ENCODE peak calls at places on chromosomes 11 and 22, in eight cellular contexts. F is stimulated activated CD8-positive, alpha-beta memory T cell treated with anti-CD3 and anti-CD28 coated beads, Interleukin-4, amount 100 ng/mL, for 1 hour; D is Karpas-422; V is suprapubic skin; C is pulmonary artery endothelial cell; G is stimulated activated CD4-positive, alpha-beta T cell treated with anti-CD3 and anti-CD28 coated beads, Interleukin-12 subunit alpha, Interleukin-12 subunit beta, amount 100 ng/mL, for 48 hours; X is AG09309; P is EH. W is an unnamed sample.

GRCh38 chr22:39175127-39176066 is 22.9 kb upstream of the CBX7 start:
- DNase-seq in F (no peak), D (no peak), V (no peak), G (no peak), P (peak), C (no peak), X (no peak), W (no peak)

GRCh38 chr22:23053051-23053707 is 17.1 kb upstream of the GNAZ start:
- DNase-seq in F (no peak), G (no peak), X (no peak), C (no peak), D (no peak), V (no peak), P (no peak), W (no peak)

GRCh38 chr11:101003468-101003867 is 126.1 kb downstream of the PGR start:
- DNase-seq in X (no peak), V (no peak), G (no peak), P (no peak), F (no peak), D (peak), C (no peak), W (no peak)

GRCh38 chr11:11987503-11988022 is 20.9 kb downstream of the DKK3 start:
- DNase-seq in F (no peak), P (peak), V (no peak), C (no peak), D (peak), G (no peak), X (no peak), W (no peak)

GRCh38 chr11:13238879-13239514 is 38.6 kb upstream of the BMAL1 start:
- DNase-seq in V (peak), D (peak), G (no peak), C (no peak), X (no peak), F (peak), P (peak), W (peak)

GRCh38 chr11:6616596-6617250 is 2.5 kb downstream of the TPP1 start:
- DNase-seq in P (no peak), V (no peak), C (no peak), F (no peak), X (no peak), D (no peak), G (no peak), W (no peak)

GRCh38 chr11:12399355-12399754 is 22.0 kb downstream of the PARVA start:
- DNase-seq in V (no peak), X (no peak), P (no peak), C (no peak), G (no peak), D (no peak), F (no peak), W (no peak)

GRCh38 chr11:99098751-99099150 is 78.0 kb downstream of the CNTN5 start:
- DNase-seq in V (no peak), F (no peak), D (no peak), X (no peak), P (no peak), G (no peak), C (no peak), W (no peak)

GRCh38 chr11:33775064-33775807 is 916 bp upstream of the FBXO3 start:
- DNase-seq in V (no peak), G (no peak), D (no peak), F (no peak), C (no peak), X (no peak), P (no peak), W (no peak)

GRCh38 chr11:88484873-88485621 is 147.5 kb upstream of the CTSC start:
- DNase-seq in D (peak), G (no peak), V (no peak), P (peak), X (no peak), C (no peak), F (no peak), W (no peak)

GRCh38 chr11:30345644-30346043 is 22.7 kb downstream of the ARL14EP start:
- DNase-seq in G (no peak), D (no peak), C (no peak), V (no peak), X (no peak), F (no peak), P (no peak), W (no peak)

GRCh38 chr11:57499413-57499982 is 16.0 kb downstream of the SLC43A1 start:
- DNase-seq in P (peak), C (peak), F (no peak), V (peak), D (peak), X (peak), G (no peak), W (peak)

GRCh38 chr11:69512136-69512535 is 30.7 kb downstream of the LINC01488 start:
- DNase-seq in G (no peak), P (no peak), V (peak), F (no peak), C (no peak), X (no peak), D (no peak), W (no peak)

GRCh38 chr22:35728639-35729308 is 11.1 kb downstream of the APOL5 start:
- DNase-seq in F (no peak), C (no peak), G (no peak), V (no peak), X (no peak), P (no peak), D (peak), W (no peak)